ENCODE peak calls at places on chromosomes 1 and 21, in eight cellular contexts. T is amygdala; W is HCT116; K is OCI-LY7; A is MV-4-11; N is stimulated activated CD8-positive, alpha-beta memory T cell treated with anti-CD3 and anti-CD28 coated beads, Interleukin-15, amount 100 ng/mL, for 24 hours; J is AML-193; G is left kidney. I is an unnamed sample.

GRCh38 chr1:8539683-8540082 is 221.8 kb downstream of the SLC45A1 start:
- DNase-seq in T (no peak), K (no peak), G (no peak), N (no peak), A (no peak), J (no peak), W (no peak), I (no peak)

GRCh38 chr1:11623702-11624101 is 30.5 kb downstream of the FBXO2 start:
- DNase-seq in N (no peak), G (no peak), W (no peak), T (no peak), J (no peak), A (no peak), K (no peak), I (no peak)

GRCh38 chr1:240352769-240353168 is 259.2 kb downstream of the GREM2 start:
- DNase-seq in T (no peak), W (no peak), A (peak), N (no peak), J (no peak), K (no peak), G (peak), I (peak)

GRCh38 chr1:81650741-81651140 is 150.0 kb upstream of the ADGRL2 start:
- DNase-seq in J (no peak), W (no peak), N (no peak), T (no peak), K (no peak), A (no peak), G (no peak), I (no peak)

GRCh38 chr1:30375156-30375555 is 348.2 kb downstream of the MATN1 start:
- DNase-seq in T (no peak), W (no peak), A (no peak), G (no peak), N (no peak), K (no peak), J (no peak), I (no peak)

GRCh38 chr1:11571906-11572616 is 82.2 kb downstream of the FBXO2 start:
- DNase-seq in N (no peak), A (no peak), J (no peak), K (peak), W (peak), T (no peak), G (no peak), I (no peak)

GRCh38 chr1:182698977-182699672 is 14.7 kb upstream of the RGS8 start:
- DNase-seq in N (no peak), K (no peak), G (no peak), J (no peak), T (no peak), A (no peak), W (no peak), I (no peak)

GRCh38 chr1:203672354-203672753 is 45.7 kb downstream of the ATP2B4 start:
- DNase-seq in W (no peak), K (no peak), T (no peak), G (peak), J (no peak), N (no peak), A (no peak), I (no peak)

GRCh38 chr1:170623171-170623570 is 40.8 kb upstream of the PRRX1 start:
- DNase-seq in J (no peak), A (no peak), K (no peak), G (no peak), W (peak), T (no peak), N (no peak), I (peak)

GRCh38 chr21:34886554-34887385 is 162.3 kb downstream of the RUNX1 start:
- DNase-seq in K (no peak), T (no peak), G (peak), N (no peak), J (no peak), A (no peak), W (no peak), I (no peak)

GRCh38 chr1:28329395-28330153 is 734 bp downstream of the MED18 start:
- DNase-seq in J (peak), A (peak), G (peak), K (peak), N (peak), W (no peak), T (no peak), I (no peak)

I was measured in NCI-H460.